ENCODE peak calls at places on chromosome 16, in six cellular contexts. One of them, this sample, is unnamed.

GRCh38 chr16:11670171-11671131 is 2.2 kb downstream of the SNN start:
- DNase-seq in RWPE1: no peak
- DNase-seq in H9: no peak
- DNase-seq in DND-41: no peak
- DNase-seq in Right ventricle myocardium inferior: no peak
- DNase-seq in heart left ventricle: peak
- DNase-seq in this sample: no peak

GRCh38 chr16:81816793-81817210 is 37.7 kb downstream of the PLCG2 start:
- DNase-seq in RWPE1: no peak
- DNase-seq in H9: no peak
- DNase-seq in DND-41: no peak
- DNase-seq in Right ventricle myocardium inferior: no peak
- DNase-seq in heart left ventricle: no peak
- DNase-seq in this sample: no peak

GRCh38 chr16:11966173-11966572 is 1.2 kb downstream of the TNFRSF17 start:
- DNase-seq in RWPE1: no peak
- DNase-seq in H9: no peak
- DNase-seq in DND-41: no peak
- DNase-seq in Right ventricle myocardium inferior: no peak
- DNase-seq in heart left ventricle: no peak
- DNase-seq in this sample: no peak

GRCh38 chr16:4371481-4372314 is at the start of gene VASN:
- DNase-seq in RWPE1: peak
- DNase-seq in H9: peak
- DNase-seq in DND-41: no peak
- DNase-seq in Right ventricle myocardium inferior: peak
- DNase-seq in heart left ventricle: peak
- DNase-seq in this sample: peak

GRCh38 chr16:31700200-31700529 is 172.5 kb downstream of the AHSP start:
- DNase-seq in RWPE1: peak
- DNase-seq in H9: peak
- DNase-seq in DND-41: no peak
- DNase-seq in Right ventricle myocardium inferior: peak
- DNase-seq in heart left ventricle: no peak
- DNase-seq in this sample: no peak

GRCh38 chr16:30527635-30528178 is 1.3 kb upstream of the ZNF768 start:
- DNase-seq in RWPE1: peak
- DNase-seq in H9: no peak
- DNase-seq in DND-41: no peak
- DNase-seq in Right ventricle myocardium inferior: no peak
- DNase-seq in heart left ventricle: peak
- DNase-seq in this sample: no peak

GRCh38 chr16:333406-334094 is 19.0 kb downstream of the AXIN1 start:
- DNase-seq in RWPE1: no peak
- DNase-seq in H9: no peak
- DNase-seq in DND-41: no peak
- DNase-seq in Right ventricle myocardium inferior: peak
- DNase-seq in heart left ventricle: no peak
- DNase-seq in this sample: no peak

GRCh38 chr16:80147021-80147680 is 393.6 kb upstream of the DYNLRB2 start:
- DNase-seq in RWPE1: no peak
- DNase-seq in H9: no peak
- DNase-seq in DND-41: no peak
- DNase-seq in Right ventricle myocardium inferior: no peak
- DNase-seq in heart left ventricle: no peak
- DNase-seq in this sample: no peak

GRCh38 chr16:53933407-53933806 is 229.5 kb downstream of the FTO start:
- DNase-seq in RWPE1: no peak
- DNase-seq in H9: no peak
- DNase-seq in DND-41: no peak
- DNase-seq in Right ventricle myocardium inferior: no peak
- DNase-seq in heart left ventricle: no peak
- DNase-seq in this sample: no peak

GRCh38 chr16:565420-566330 is 1.1 kb upstream of the NHLRC4 start:
- DNase-seq in RWPE1: no peak
- DNase-seq in H9: no peak
- DNase-seq in DND-41: no peak
- DNase-seq in Right ventricle myocardium inferior: no peak
- DNase-seq in heart left ventricle: no peak
- DNase-seq in this sample: no peak

GRCh38 chr16:2858245-2859025 is 465 bp upstream of the PRSS22 start:
- DNase-seq in RWPE1: peak
- DNase-seq in H9: peak
- DNase-seq in DND-41: no peak
- DNase-seq in Right ventricle myocardium inferior: no peak
- DNase-seq in heart left ventricle: no peak
- DNase-seq in this sample: peak

GRCh38 chr16:3876695-3877094 is 3.8 kb downstream of the CREBBP start:
- DNase-seq in RWPE1: no peak
- DNase-seq in H9: no peak
- DNase-seq in DND-41: no peak
- DNase-seq in Right ventricle myocardium inferior: no peak
- DNase-seq in heart left ventricle: no peak
- DNase-seq in this sample: no peak

GRCh38 chr16:76955629-76956028 is 235.4 kb upstream of the MON1B start:
- DNase-seq in RWPE1: peak
- DNase-seq in H9: no peak
- DNase-seq in DND-41: no peak
- DNase-seq in Right ventricle myocardium inferior: no peak
- DNase-seq in heart left ventricle: no peak
- DNase-seq in this sample: peak

GRCh38 chr16:22314661-22315626 is 17.7 kb downstream of the POLR3E start:
- DNase-seq in RWPE1: peak
- DNase-seq in H9: no peak
- DNase-seq in DND-41: no peak
- DNase-seq in Right ventricle myocardium inferior: peak
- DNase-seq in heart left ventricle: no peak
- DNase-seq in this sample: no peak

This sample was measured in Calu3.